ENCODE peak calls at places on chromosome 20, in ten cellular contexts. One of them, this sample, is unnamed.
A peak's percentile ranks its signal among the peaks of the same experiment; 100 is the strongest.

GRCh38 chr20:17875106-17875980 is 93.3 kb downstream of the SNX5 start:
- DNase-seq in heart right ventricle: peak; percentile 57
- DNase-seq in body of pancreas: peak; percentile 98
- DNase-seq in HepG2: peak; percentile 92
- DNase-seq in endothelial cell of umbilical vein: peak; percentile 36
- DNase-seq in tibial nerve: peak; percentile 74
- DNase-seq in upper lobe of left lung: no peak
- DNase-seq in stomach: peak; percentile 96
- DNase-seq in brain microvascular endothelial cell: no peak
- DNase-seq in transverse colon: peak; percentile 96
- DNase-seq in this sample: peak; percentile 91

GRCh38 chr20:21137078-21137477 is 11.2 kb downstream of the KIZ start:
- DNase-seq in HepG2: no peak
- DNase-seq in transverse colon: no peak
- DNase-seq in brain microvascular endothelial cell: no peak
- DNase-seq in stomach: peak; percentile 43
- DNase-seq in upper lobe of left lung: no peak
- DNase-seq in heart right ventricle: no peak
- DNase-seq in endothelial cell of umbilical vein: no peak
- DNase-seq in body of pancreas: no peak
- DNase-seq in tibial nerve: no peak
- DNase-seq in this sample: no peak

GRCh38 chr20:45872626-45873025 is 8.4 kb upstream of the ZSWIM1 start:
- DNase-seq in brain microvascular endothelial cell: no peak
- DNase-seq in tibial nerve: no peak
- DNase-seq in transverse colon: no peak
- DNase-seq in heart right ventricle: no peak
- DNase-seq in stomach: no peak
- DNase-seq in body of pancreas: no peak
- DNase-seq in endothelial cell of umbilical vein: no peak
- DNase-seq in upper lobe of left lung: no peak
- DNase-seq in HepG2: peak; percentile 45
- DNase-seq in this sample: no peak

GRCh38 chr20:50475879-50476292 is 34.3 kb upstream of the PTPN1 start:
- DNase-seq in stomach: peak; percentile 42
- DNase-seq in tibial nerve: no peak
- DNase-seq in brain microvascular endothelial cell: peak; percentile 43
- DNase-seq in HepG2: peak; percentile 83
- DNase-seq in endothelial cell of umbilical vein: peak; percentile 80
- DNase-seq in heart right ventricle: no peak
- DNase-seq in body of pancreas: no peak
- DNase-seq in transverse colon: peak; percentile 74
- DNase-seq in upper lobe of left lung: no peak
- DNase-seq in this sample: no peak

GRCh38 chr20:20621191-20621590 is 91.3 kb downstream of the RALGAPA2 start:
- DNase-seq in HepG2: no peak
- DNase-seq in brain microvascular endothelial cell: no peak
- DNase-seq in heart right ventricle: no peak
- DNase-seq in upper lobe of left lung: no peak
- DNase-seq in stomach: no peak
- DNase-seq in endothelial cell of umbilical vein: no peak
- DNase-seq in tibial nerve: no peak
- DNase-seq in transverse colon: no peak
- DNase-seq in body of pancreas: no peak
- DNase-seq in this sample: no peak

GRCh38 chr20:32477594-32478512 is 107.3 kb downstream of the NOL4L start:
- DNase-seq in body of pancreas: peak; percentile 92
- DNase-seq in upper lobe of left lung: no peak
- DNase-seq in brain microvascular endothelial cell: no peak
- DNase-seq in stomach: peak; percentile 75
- DNase-seq in transverse colon: peak; percentile 71
- DNase-seq in tibial nerve: no peak
- DNase-seq in heart right ventricle: no peak
- DNase-seq in endothelial cell of umbilical vein: no peak
- DNase-seq in HepG2: no peak
- DNase-seq in this sample: no peak

GRCh38 chr20:63280929-63281545 is 8.4 kb downstream of the ARFGAP1 start:
- DNase-seq in tibial nerve: no peak
- DNase-seq in transverse colon: no peak
- DNase-seq in HepG2: no peak
- DNase-seq in body of pancreas: no peak
- DNase-seq in brain microvascular endothelial cell: no peak
- DNase-seq in endothelial cell of umbilical vein: no peak
- DNase-seq in stomach: no peak
- DNase-seq in upper lobe of left lung: peak; percentile 51
- DNase-seq in heart right ventricle: peak; percentile 12
- DNase-seq in this sample: no peak

GRCh38 chr20:36112112-36112511 is 42.4 kb upstream of the EPB41L1 start:
- DNase-seq in heart right ventricle: no peak
- DNase-seq in transverse colon: peak; percentile 39
- DNase-seq in endothelial cell of umbilical vein: no peak
- DNase-seq in stomach: peak; percentile 64
- DNase-seq in body of pancreas: peak; percentile 33
- DNase-seq in brain microvascular endothelial cell: no peak
- DNase-seq in upper lobe of left lung: no peak
- DNase-seq in tibial nerve: no peak
- DNase-seq in HepG2: no peak
- DNase-seq in this sample: no peak

GRCh38 chr20:57000441-57000968 is 265.9 kb downstream of the BMP7 start:
- DNase-seq in stomach: no peak
- DNase-seq in tibial nerve: no peak
- DNase-seq in body of pancreas: no peak
- DNase-seq in endothelial cell of umbilical vein: no peak
- DNase-seq in brain microvascular endothelial cell: no peak
- DNase-seq in HepG2: no peak
- DNase-seq in transverse colon: no peak
- DNase-seq in heart right ventricle: no peak
- DNase-seq in upper lobe of left lung: no peak
- DNase-seq in this sample: no peak

GRCh38 chr20:57714409-57715267 is 4.8 kb upstream of the PMEPA1 start:
- DNase-seq in body of pancreas: no peak
- DNase-seq in transverse colon: no peak
- DNase-seq in endothelial cell of umbilical vein: no peak
- DNase-seq in stomach: no peak
- DNase-seq in tibial nerve: no peak
- DNase-seq in upper lobe of left lung: peak; percentile 59
- DNase-seq in HepG2: no peak
- DNase-seq in brain microvascular endothelial cell: peak; percentile 32
- DNase-seq in heart right ventricle: no peak
- DNase-seq in this sample: no peak

DNA sequence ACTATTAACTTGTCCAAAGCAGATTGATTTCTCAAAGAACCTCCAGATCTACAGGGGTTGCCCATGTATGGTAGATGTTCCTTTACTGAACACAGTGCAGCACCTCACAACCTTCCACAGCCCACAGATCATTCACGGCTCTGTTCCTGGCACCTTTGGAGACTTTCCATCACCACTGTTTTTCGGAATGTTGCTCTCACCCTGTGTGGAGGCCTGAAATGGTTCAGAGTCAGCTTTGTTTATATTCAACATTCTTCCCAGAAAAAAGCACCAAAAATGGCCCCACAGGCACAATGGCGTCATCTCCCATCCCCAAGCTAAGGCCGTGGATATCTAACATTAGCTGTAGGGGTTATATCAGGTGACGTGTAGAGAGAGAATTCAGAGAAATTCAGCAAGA is 74.7 kb downstream of the DHX35 start:
- DNase-seq in transverse colon: no peak
- DNase-seq in tibial nerve: no peak
- DNase-seq in brain microvascular endothelial cell: no peak
- DNase-seq in upper lobe of left lung: no peak
- DNase-seq in HepG2: no peak
- DNase-seq in heart right ventricle: no peak
- DNase-seq in endothelial cell of umbilical vein: no peak
- DNase-seq in stomach: no peak
- DNase-seq in body of pancreas: no peak
- DNase-seq in this sample: no peak
- H3K27ac ChIP-seq in transverse colon: peak overlapping the region; percentile 59
- H3K27ac ChIP-seq in tibial nerve: no peak overlapping the region
- H3K27ac ChIP-seq in brain microvascular endothelial cell: no peak overlapping the region
- H3K27ac ChIP-seq in upper lobe of left lung: no peak overlapping the region
- H3K27ac ChIP-seq in HepG2: no peak overlapping the region
- H3K27ac ChIP-seq in heart right ventricle: no peak overlapping the region
- H3K27ac ChIP-seq in endothelial cell of umbilical vein: no peak overlapping the region
- H3K27ac ChIP-seq in stomach: peak overlapping the region; percentile 64
- H3K27ac ChIP-seq in body of pancreas: no peak overlapping the region
- H3K27ac ChIP-seq in this sample: no peak overlapping the region

GRCh38 chr20:23320317-23320716 is 30.3 kb upstream of the NXT1 start:
- DNase-seq in stomach: no peak
- DNase-seq in brain microvascular endothelial cell: peak; percentile 25
- DNase-seq in tibial nerve: no peak
- DNase-seq in heart right ventricle: no peak
- DNase-seq in body of pancreas: no peak
- DNase-seq in endothelial cell of umbilical vein: peak; percentile 21
- DNase-seq in transverse colon: no peak
- DNase-seq in upper lobe of left lung: no peak
- DNase-seq in HepG2: peak; percentile 47
- DNase-seq in this sample: no peak
- TF ChIP-seq CTCF in stomach: no peak
- TF ChIP-seq CTCF in brain microvascular endothelial cell: peak; percentile 75
- TF ChIP-seq CTCF in tibial nerve: peak; percentile 23
- TF ChIP-seq CTCF in heart right ventricle: peak; percentile 36
- TF ChIP-seq CTCF in body of pancreas: no peak
- TF ChIP-seq CTCF in endothelial cell of umbilical vein: peak; percentile 37
- TF ChIP-seq CTCF in transverse colon: peak; percentile 36
- TF ChIP-seq CTCF in upper lobe of left lung: peak; percentile 16
- TF ChIP-seq CTCF in HepG2: peak; percentile 45
- TF ChIP-seq CTCF in this sample: no peak

DNA sequence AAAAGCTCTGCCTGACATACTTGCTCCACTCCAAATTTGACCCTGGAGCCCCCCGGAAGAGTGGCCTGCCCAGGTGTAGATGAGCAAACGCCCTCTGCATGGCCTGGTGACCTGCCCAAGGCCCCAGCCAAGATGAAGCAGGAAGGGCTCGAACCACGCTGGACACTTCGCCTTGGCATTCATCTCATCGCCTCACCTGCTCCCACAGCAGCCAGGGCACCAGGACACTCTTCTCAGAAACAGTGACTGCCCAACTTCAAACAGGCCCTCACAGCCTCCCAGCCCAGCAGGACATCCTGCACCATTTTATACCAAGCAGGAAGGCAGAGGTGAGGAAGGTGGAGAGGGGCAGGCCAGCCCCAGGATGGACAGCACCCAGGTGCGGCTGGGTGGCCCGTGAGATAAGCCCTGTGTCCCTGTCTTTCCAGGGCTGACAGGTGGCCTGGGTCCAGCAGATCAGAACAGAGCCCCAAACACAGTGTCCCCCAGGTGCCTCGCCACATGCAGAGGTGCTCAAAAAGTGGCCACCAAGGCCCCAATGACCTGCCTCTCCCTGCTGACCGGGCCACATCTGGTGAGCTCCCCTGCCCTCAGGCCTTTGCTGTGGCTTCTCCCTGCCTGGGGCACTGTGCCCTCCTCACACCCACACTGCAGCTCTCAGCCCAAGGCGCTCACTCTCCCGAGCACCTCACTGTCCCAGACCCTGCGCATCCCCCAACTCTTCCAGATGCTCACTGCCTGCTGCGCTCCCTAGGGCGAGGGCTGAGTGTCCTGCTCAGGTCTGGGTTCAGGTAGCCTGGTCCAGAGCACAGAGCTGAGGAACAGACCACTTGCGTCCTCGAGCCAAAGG is 7.2 kb downstream of the ACSS1 start:
- DNase-seq in endothelial cell of umbilical vein: no peak
- DNase-seq in transverse colon: peak; percentile 6
- DNase-seq in upper lobe of left lung: no peak
- DNase-seq in heart right ventricle: no peak
- DNase-seq in HepG2: no peak
- DNase-seq in body of pancreas: no peak
- DNase-seq in tibial nerve: peak; percentile 7
- DNase-seq in brain microvascular endothelial cell: no peak
- DNase-seq in stomach: peak; percentile 22
- DNase-seq in this sample: peak; percentile 54
- H3K27me3 ChIP-seq in endothelial cell of umbilical vein: no peaks in the 10 kb centered on the region
- H3K27me3 ChIP-seq in transverse colon: no peaks in the 10 kb centered on the region
- H3K27me3 ChIP-seq in upper lobe of left lung: no peaks in the 10 kb centered on the region
- H3K27me3 ChIP-seq in heart right ventricle: no peaks in the 10 kb centered on the region
- H3K27me3 ChIP-seq in HepG2: no peaks in the 10 kb centered on the region
- H3K27me3 ChIP-seq in body of pancreas: no peaks in the 10 kb centered on the region
- H3K27me3 ChIP-seq in tibial nerve: no peaks in the 10 kb centered on the region
- H3K27me3 ChIP-seq in brain microvascular endothelial cell: no peaks in the 10 kb centered on the region
- H3K27me3 ChIP-seq in stomach: no peaks in the 10 kb centered on the region
- H3K27me3 ChIP-seq in this sample: no peaks in the 10 kb centered on the region

GRCh38 chr20:23303325-23304102 is 47.1 kb upstream of the NXT1 start:
- DNase-seq in body of pancreas: no peak
- DNase-seq in endothelial cell of umbilical vein: no peak
- DNase-seq in upper lobe of left lung: no peak
- DNase-seq in tibial nerve: no peak
- DNase-seq in transverse colon: no peak
- DNase-seq in heart right ventricle: no peak
- DNase-seq in stomach: no peak
- DNase-seq in HepG2: no peak
- DNase-seq in brain microvascular endothelial cell: no peak
- DNase-seq in this sample: no peak

GRCh38 chr20:23302801-23303200 is 47.8 kb upstream of the NXT1 start:
- DNase-seq in endothelial cell of umbilical vein: no peak
- DNase-seq in upper lobe of left lung: no peak
- DNase-seq in transverse colon: no peak
- DNase-seq in HepG2: no peak
- DNase-seq in brain microvascular endothelial cell: no peak
- DNase-seq in body of pancreas: no peak
- DNase-seq in heart right ventricle: no peak
- DNase-seq in tibial nerve: no peak
- DNase-seq in stomach: no peak
- DNase-seq in this sample: peak; percentile 20

GRCh38 chr20:23302386-23302785 is 48.2 kb upstream of the NXT1 start:
- DNase-seq in brain microvascular endothelial cell: no peak
- DNase-seq in heart right ventricle: no peak
- DNase-seq in transverse colon: no peak
- DNase-seq in tibial nerve: no peak
- DNase-seq in stomach: no peak
- DNase-seq in endothelial cell of umbilical vein: no peak
- DNase-seq in HepG2: no peak
- DNase-seq in body of pancreas: no peak
- DNase-seq in upper lobe of left lung: no peak
- DNase-seq in this sample: peak; percentile 44

GRCh38 chr20:23305098-23305497 is 45.5 kb upstream of the NXT1 start:
- DNase-seq in stomach: no peak
- DNase-seq in HepG2: no peak
- DNase-seq in endothelial cell of umbilical vein: no peak
- DNase-seq in tibial nerve: peak; percentile 32
- DNase-seq in body of pancreas: no peak
- DNase-seq in upper lobe of left lung: no peak
- DNase-seq in brain microvascular endothelial cell: peak; percentile 74
- DNase-seq in transverse colon: no peak
- DNase-seq in heart right ventricle: no peak
- DNase-seq in this sample: peak; percentile 59

DNA sequence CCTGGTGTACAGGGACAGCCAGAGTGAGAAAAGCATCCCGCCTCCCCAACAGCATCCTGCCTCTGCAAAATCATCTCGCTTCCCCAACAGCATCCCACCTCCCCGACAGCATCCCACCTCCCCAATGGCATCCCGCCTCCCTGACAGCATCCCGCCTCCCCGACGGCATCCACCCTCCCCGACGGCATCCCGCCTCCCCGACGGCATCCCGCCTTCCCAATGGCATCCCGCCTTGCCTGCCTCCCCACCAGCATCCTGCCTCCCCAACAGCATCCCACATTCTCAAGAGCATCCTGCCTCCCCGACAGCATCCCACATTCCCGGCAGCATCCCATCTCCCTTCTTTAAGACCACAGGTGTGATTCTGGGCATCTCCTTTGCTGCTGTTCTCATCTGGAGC is 46.0 kb upstream of the NXT1 start:
- DNase-seq in body of pancreas: no peak
- DNase-seq in HepG2: no peak
- DNase-seq in heart right ventricle: no peak
- DNase-seq in tibial nerve: no peak
- DNase-seq in transverse colon: no peak
- DNase-seq in upper lobe of left lung: peak; percentile 61
- DNase-seq in endothelial cell of umbilical vein: no peak
- DNase-seq in brain microvascular endothelial cell: no peak
- DNase-seq in stomach: no peak
- DNase-seq in this sample: peak; percentile 61
- H3K27ac ChIP-seq in body of pancreas: no peak overlapping the region
- H3K27ac ChIP-seq in HepG2: no peak overlapping the region
- H3K27ac ChIP-seq in heart right ventricle: no peak overlapping the region
- H3K27ac ChIP-seq in tibial nerve: peak overlapping the region; percentile 74
- H3K27ac ChIP-seq in transverse colon: no peak overlapping the region
- H3K27ac ChIP-seq in upper lobe of left lung: no peak overlapping the region
- H3K27ac ChIP-seq in endothelial cell of umbilical vein: no peak overlapping the region
- H3K27ac ChIP-seq in brain microvascular endothelial cell: no peak overlapping the region
- H3K27ac ChIP-seq in stomach: no peak overlapping the region
- H3K27ac ChIP-seq in this sample: peak overlapping the region; percentile 30